ENCODE peak calls at places on chromosomes 7 and 10, in ten cellular contexts. M, A, E, B, N, Y, S, G, U and X are unnamed samples. For H3K4me1, the result is how much of the 10 kb centered on the place peaks cover.

GRCh38 chr7:67267914-67268313 is 271.3 kb downstream of the TYW1 start:
- DNase-seq in E (no peak), B (no peak), G (peak), A (no peak), S (no peak), U (no peak), M (no peak), Y (no peak), N (peak), X (no peak)

GRCh38 chr7:146496657-146497056 is 380.1 kb downstream of the CNTNAP2 start:
- DNase-seq in Y (no peak), U (no peak), A (no peak), N (no peak), E (no peak), B (no peak), M (no peak), S (no peak), G (no peak), X (no peak)

GRCh38 chr7:22109761-22110160 is 164.1 kb upstream of the CDCA7L start:
- DNase-seq in G (peak), Y (peak), U (no peak), M (no peak), S (peak), N (peak), A (no peak), E (peak), B (no peak), X (no peak)

GRCh38 chr10:18238875-18239485 is 98.8 kb downstream of the CACNB2 start:
- DNase-seq in M (no peak), S (peak), B (no peak), A (no peak), U (no peak), Y (peak), N (peak), G (no peak), E (peak), X (no peak)

GRCh38 chr7:146655928-146656797 is 539.6 kb downstream of the CNTNAP2 start:
- DNase-seq in E (peak), G (no peak), S (peak), M (no peak), B (no peak), A (no peak), U (no peak), Y (no peak), N (no peak), X (no peak)

GRCh38 chr7:99326408-99326782 is 697 bp downstream of the ARPC1A start:
- DNase-seq in S (no peak), U (no peak), Y (no peak), M (no peak), A (no peak), G (no peak), B (no peak), E (no peak), N (no peak), X (no peak)

GRCh38 chr7:1843271-1843861 is 173.3 kb downstream of the ELFN1 start:
- DNase-seq in U (no peak), Y (no peak), M (no peak), N (no peak), B (no peak), S (peak), A (no peak), G (peak), E (no peak), X (no peak)

GRCh38 chr10:11705687-11706086 is 36.5 kb upstream of the ECHDC3 start:
- DNase-seq in G (no peak), E (no peak), N (peak), S (peak), A (no peak), U (no peak), M (no peak), B (no peak), Y (no peak), X (no peak)

GRCh38 chr7:18210788-18211187 is 183.1 kb upstream of the PRPS1L1 start:
- DNase-seq in M (no peak), G (no peak), S (no peak), N (peak), E (no peak), B (no peak), Y (no peak), U (no peak), A (no peak), X (no peak)

GRCh38 chr7:96135241-96135640 is 186.7 kb downstream of the SLC25A13 start:
- DNase-seq in G (no peak), S (no peak), U (no peak), M (no peak), A (peak), E (peak), Y (no peak), N (no peak), B (no peak), X (peak)

GRCh38 chr7:116616555-116617059 is 55.4 kb upstream of the MET start:
- DNase-seq in N (peak), S (no peak), E (peak), M (no peak), Y (peak), A (no peak), B (no peak), G (no peak), U (no peak), X (peak)

GRCh38 chr7:101377189-101377736 is 14.6 kb downstream of the COL26A1 start:
- DNase-seq in U (no peak), M (no peak), N (no peak), Y (no peak), S (no peak), E (no peak), G (no peak), B (no peak), A (no peak), X (no peak)

GRCh38 chr10:86798636-86799035 is 42.2 kb downstream of the BMPR1A start:
- DNase-seq in E (no peak), N (no peak), G (no peak), B (no peak), U (no peak), Y (no peak), M (no peak), A (no peak), S (peak), X (no peak)

GRCh38 chr10:71344154-71344915 is 25.3 kb downstream of the SLC29A3 start:
- DNase-seq in E (no peak), S (no peak), M (no peak), G (peak), B (no peak), N (no peak), Y (no peak), U (no peak), A (no peak), X (no peak)

GRCh38 chr7:3279147-3279818 is 21.8 kb upstream of the SDK1 start:
- DNase-seq in S (no peak), G (no peak), E (no peak), U (no peak), Y (no peak), N (no peak), A (no peak), M (no peak), B (no peak), X (no peak)

GRCh38 chr10:120131183-120131582 is 238.7 kb downstream of the SEC23IP start:
- DNase-seq in G (peak), U (no peak), S (no peak), B (no peak), M (no peak), E (peak), A (no peak), Y (no peak), N (peak), X (peak)

GRCh38 chr10:44307691-44308090 is 77.2 kb downstream of the CXCL12 start:
- DNase-seq in E (no peak), S (no peak), Y (no peak), G (no peak), M (no peak), A (no peak), B (no peak), N (no peak), U (no peak), X (no peak)

GRCh38 chr7:157985636-157986035 is 602.0 kb downstream of the PTPRN2 start:
- DNase-seq in U (no peak), M (no peak), N (no peak), A (no peak), E (no peak), G (no peak), Y (no peak), B (no peak), S (no peak), X (no peak)

GRCh38 chr7:95684505-95684904 is 87.8 kb upstream of the DYNC1I1 start:
- DNase-seq in Y (no peak), U (no peak), G (no peak), A (no peak), N (no peak), M (no peak), B (no peak), E (no peak), S (no peak), X (no peak)

GRCh38 chr10:104824378-104825006 is 183.4 kb downstream of the SORCS3 start:
- DNase-seq in G (peak), Y (no peak), U (no peak), A (no peak), E (peak), S (peak), B (no peak), M (no peak), N (peak), X (peak)

GRCh38 chr10:1538121-1538520 is 199.2 kb downstream of the ADARB2 start:
- DNase-seq in Y (no peak), B (no peak), E (no peak), G (no peak), U (no peak), N (no peak), S (no peak), A (no peak), M (no peak), X (no peak)

GRCh38 chr7:24978837-24979469 is 1.0 kb downstream of the OSBPL3 start:
- DNase-seq in E (peak), U (no peak), A (peak), G (peak), M (no peak), B (no peak), S (peak), N (no peak), Y (no peak), X (no peak)

GRCh38 chr7:116953372-116953726 is at the start of gene ST7:
- DNase-seq in E (peak), G (peak), B (peak), N (peak), M (no peak), S (peak), Y (peak), U (no peak), A (peak), X (peak)

GRCh38 chr7:129843982-129844840 is 108.5 kb downstream of the UBE2H start:
- DNase-seq in Y (no peak), E (peak), A (no peak), G (no peak), M (no peak), N (no peak), S (no peak), U (no peak), B (no peak), X (peak)

GRCh38 chr7:31046723-31047122 is 5.4 kb upstream of the ADCYAP1R1 start:
- DNase-seq in G (no peak), N (no peak), A (no peak), U (no peak), M (no peak), E (no peak), Y (no peak), S (no peak), B (no peak), X (no peak)

GRCh38 chr10:43342279-43343125 is 28.9 kb upstream of the FXYD4 start:
- DNase-seq in G (no peak), Y (no peak), A (no peak), E (no peak), U (no peak), N (no peak), S (no peak), B (no peak), M (no peak), X (no peak)

GRCh38 chr7:291302-292092 is 1.5 kb downstream of the FOXL3 start:
- DNase-seq in M (no peak), S (no peak), B (no peak), G (peak), U (no peak), E (no peak), N (no peak), A (no peak), Y (no peak), X (no peak)

GRCh38 chr10:113521482-113521795 is 31.4 kb upstream of the HABP2 start:
- DNase-seq in A (no peak), M (no peak), E (no peak), B (no peak), S (no peak), N (no peak), Y (no peak), G (no peak), U (no peak), X (no peak)

GRCh38 chr7:97971120-97971989 is 18.6 kb downstream of the OCM2 start:
- DNase-seq in U (no peak), A (no peak), M (no peak), Y (peak), G (no peak), S (peak), N (peak), B (no peak), E (peak), X (peak)

GRCh38 chr7:77247206-77247850 is 47.7 kb upstream of the FGL2 start:
- DNase-seq in N (peak), U (no peak), Y (peak), M (peak), A (peak), E (peak), G (peak), S (peak), B (peak), X (no peak)

GRCh38 chr10:102334106-102334505 is 61.4 kb upstream of the NFKB2 start:
- DNase-seq in G (no peak), S (peak), U (no peak), B (no peak), A (no peak), M (no peak), N (peak), Y (no peak), E (no peak), X (no peak)

GRCh38 chr10:76336213-76336963 is 905.0 kb downstream of the LRMDA start:
- DNase-seq in S (no peak), U (no peak), M (no peak), G (no peak), E (no peak), Y (peak), B (peak), N (no peak), A (no peak), X (no peak)
- H3K4me1 ChIP-seq in S (under half), U (under half), M (under half), G (under half), E (under half), Y (under half), B (under half), N (under half), A (under half), X (under half)

GRCh38 chr10:62243647-62243997 is 25.0 kb downstream of the RTKN2 start:
- DNase-seq in B (no peak), G (no peak), U (no peak), A (no peak), Y (no peak), E (no peak), S (no peak), M (no peak), N (no peak), X (no peak)
- H3K27ac ChIP-seq in B (peak), G (no peak), U (no peak), A (peak), Y (no peak), E (peak), S (peak), M (peak), N (no peak), X (no peak)

GRCh38 chr10:6203331-6204062 is 765 bp downstream of the PFKFB3 start:
- DNase-seq in M (peak), G (peak), Y (no peak), N (peak), A (peak), B (peak), E (peak), S (peak), U (no peak), X (peak)
- TF ChIP-seq CTCF in M (no peak), G (peak), Y (peak), N (no peak), A (peak), B (peak), E (no peak), S (no peak), U (no peak), X (peak)

GRCh38 chr10:58361353-58361752 is 23.9 kb upstream of the TFAM start:
- DNase-seq in G (no peak), U (no peak), N (no peak), E (peak), Y (no peak), M (no peak), B (no peak), S (no peak), A (no peak), X (no peak)
- H3K4me1 ChIP-seq in G (under half), U (under half), N (under half), E (under half), Y (under half), M (under half), B (under half), S (under half), A (under half), X (under half)